ENCODE peak calls at places on chromosome 12, in six cellular contexts. N, D, L, E, T and I are unnamed samples.

GRCh38 chr12:115468087-115468510 is 784.1 kb upstream of the TBX3 start:
- DNase-seq in N (no peak), D (no peak), L (no peak), E (no peak), T (no peak), I (no peak)

GRCh38 chr12:127509066-127509778 is 757.7 kb upstream of the TMEM132C start:
- DNase-seq in N (no peak), D (no peak), L (no peak), E (no peak), T (no peak), I (no peak)

GRCh38 chr12:46965137-46965536 is 114.3 kb upstream of the PCED1B start:
- DNase-seq in N (no peak), D (no peak), L (no peak), E (no peak), T (no peak), I (no peak)

GRCh38 chr12:125944446-125944845 is 879.2 kb downstream of the AACS start:
- DNase-seq in N (no peak), D (no peak), L (no peak), E (no peak), T (no peak), I (no peak)

GRCh38 chr12:52618216-52618615 is at the start of gene KRT73:
- DNase-seq in N (no peak), D (no peak), L (no peak), E (no peak), T (no peak), I (no peak)

GRCh38 chr12:2429032-2429431 is 365.7 kb upstream of the FKBP4 start:
- DNase-seq in N (no peak), D (no peak), L (no peak), E (no peak), T (no peak), I (no peak)

GRCh38 chr12:51082561-51083139 is 746 bp downstream of the CSRNP2 start:
- DNase-seq in N (peak), D (no peak), L (no peak), E (no peak), T (no peak), I (no peak)

GRCh38 chr12:110421159-110421661 is 17.7 kb upstream of the ANAPC7 start:
- DNase-seq in N (no peak), D (no peak), L (no peak), E (no peak), T (no peak), I (no peak)

GRCh38 chr12:11741434-11742092 is 92.1 kb downstream of the ETV6 start:
- DNase-seq in N (no peak), D (no peak), L (no peak), E (no peak), T (no peak), I (no peak)

GRCh38 chr12:69239922-69240624 is 704 bp downstream of the CPSF6 start:
- DNase-seq in N (peak), D (peak), L (peak), E (peak), T (peak), I (peak)

GRCh38 chr12:48165089-48166031 is 8.0 kb upstream of the ASB8 start:
- DNase-seq in N (peak), D (no peak), L (no peak), E (peak), T (peak), I (no peak)

GRCh38 chr12:388547-389137 is 478 bp downstream of the KDM5A start:
- DNase-seq in N (peak), D (no peak), L (no peak), E (peak), T (no peak), I (peak)

GRCh38 chr12:2615665-2616387 is 178.9 kb upstream of the FKBP4 start:
- DNase-seq in N (no peak), D (no peak), L (no peak), E (no peak), T (no peak), I (no peak)

GRCh38 chr12:321606-322326 is 59.1 kb upstream of the SLC6A13 start:
- DNase-seq in N (no peak), D (no peak), L (no peak), E (no peak), T (no peak), I (no peak)

GRCh38 chr12:12684375-12685106 is 11.4 kb downstream of the GPR19 start:
- DNase-seq in N (no peak), D (no peak), L (peak), E (no peak), T (peak), I (peak)

GRCh38 chr12:48936379-48936979 is 11.2 kb upstream of the FKBP11 start:
- DNase-seq in N (peak), D (peak), L (peak), E (peak), T (peak), I (peak)